ENCODE peak calls at places on chromosomes 2 and 18, in five cellular contexts. K is cardiac muscle cell, D is neural progenitor cell, X is SK-N-SH, G is tibial nerve. Q is an unnamed sample.

GRCh38 chr18:61582205-61582710 is 249.0 kb downstream of the CDH20 start:
- DNase-seq in K (no peak), D (no peak), X (no peak), G (no peak), Q (no peak)

GRCh38 chr2:160666019-160666676 is 172.5 kb upstream of the RBMS1 start:
- DNase-seq in K (peak; percentile 27), D (no peak), X (peak; percentile 33), G (no peak), Q (no peak)

GRCh38 chr18:21741511-21742322 is 1.1 kb downstream of the MIB1 start:
- DNase-seq in K (peak; percentile 24), D (no peak), X (peak; percentile 63), G (peak; percentile 15), Q (no peak)

GRCh38 chr2:45855374-45855773 is 203.9 kb downstream of the PRKCE start:
- DNase-seq in K (no peak), D (no peak), X (no peak), G (no peak), Q (no peak)

GRCh38 chr2:24918326-24919099 is 1.5 kb downstream of the ADCY3 start:
- DNase-seq in K (no peak), D (no peak), X (no peak), G (no peak), Q (no peak)

GRCh38 chr2:215794829-215795546 is 218.4 kb downstream of the MREG start:
- DNase-seq in K (peak; percentile 47), D (peak; percentile 75), X (no peak), G (no peak), Q (no peak)

GRCh38 chr2:108534577-108535379 is 508 bp downstream of the LIMS1 start:
- DNase-seq in K (peak; percentile 65), D (peak; percentile 61), X (no peak), G (no peak), Q (peak; percentile 31)

GRCh38 chr2:27622921-27623384 is 5.9 kb downstream of the CCDC121 start:
- DNase-seq in K (no peak), D (no peak), X (no peak), G (no peak), Q (no peak)

GRCh38 chr2:33437297-33437696 is 39.2 kb upstream of the RASGRP3 start:
- DNase-seq in K (no peak), D (no peak), X (no peak), G (no peak), Q (no peak)

GRCh38 chr2:189674374-189675112 is at the start of gene ANKAR:
- DNase-seq in K (peak; percentile 88), D (peak; percentile 96), X (peak; percentile 93), G (peak; percentile 76), Q (peak; percentile 75)

GRCh38 chr2:89821455-89821945 is 1130.0 kb downstream of the RPIA start:
- DNase-seq in K (no peak), D (no peak), X (no peak), G (no peak), Q (no peak)

GRCh38 chr2:89819809-89820208 is 1128.3 kb downstream of the RPIA start:
- DNase-seq in K (no peak), D (no peak), X (no peak), G (no peak), Q (no peak)

GRCh38 chr2:89823556-89823955 is 1132.1 kb downstream of the RPIA start:
- DNase-seq in K (no peak), D (no peak), X (no peak), G (no peak), Q (no peak)

GRCh38 chr2:89818873-89819272 is 1127.4 kb downstream of the RPIA start:
- DNase-seq in K (no peak), D (no peak), X (no peak), G (no peak), Q (no peak)

DNA sequence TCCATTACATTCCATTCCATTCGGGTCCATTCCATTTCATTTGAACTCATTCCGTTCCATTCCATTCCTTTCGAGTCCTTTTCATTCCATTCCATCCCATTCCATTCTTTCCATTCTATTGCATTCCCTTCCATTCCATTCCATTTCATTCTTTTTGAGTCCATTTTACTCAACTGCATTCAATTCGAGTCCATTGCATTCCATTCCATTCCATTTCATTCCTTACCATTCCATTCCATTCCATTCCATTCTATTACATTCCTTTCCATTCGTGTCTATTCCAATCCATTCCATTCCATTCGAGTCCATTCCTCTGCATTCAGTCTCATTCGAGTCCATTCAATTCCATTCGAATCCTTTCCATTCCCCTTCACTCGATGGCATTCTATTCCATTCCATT is 1128.8 kb downstream of the RPIA start:
- DNase-seq in K (no peak), D (no peak), X (no peak), G (no peak), Q (no peak)
- H3K9me3 ChIP-seq in K (peaks cover 66% of the 10 kb centered on the region), D (peaks cover 67% of the 10 kb centered on the region), X (no peaks in the 10 kb centered on the region), G (peaks cover 50% of the 10 kb centered on the region), Q (peaks cover 29% of the 10 kb centered on the region)

DNA sequence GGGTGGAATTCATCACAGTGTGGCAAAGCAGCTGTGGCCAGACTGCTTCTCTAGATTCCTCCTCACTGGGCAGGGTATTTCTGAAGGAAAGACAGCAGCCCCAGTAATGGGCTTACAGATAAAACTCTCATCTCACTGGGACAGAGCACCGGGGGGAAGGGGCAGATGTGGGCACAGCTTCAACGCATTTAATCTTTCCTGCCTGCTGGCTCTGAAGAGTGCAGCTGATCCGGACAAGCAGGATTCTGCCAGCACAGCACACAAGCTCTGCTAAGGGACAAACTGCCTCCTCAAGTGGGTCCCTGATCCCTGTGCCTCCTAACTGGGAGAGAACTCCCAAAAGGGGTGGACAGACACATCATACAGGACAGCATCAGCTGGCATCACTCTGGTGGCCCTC is 779.9 kb upstream of the CNTNAP5 start:
- DNase-seq in K (no peak), D (no peak), X (no peak), G (no peak), Q (no peak)
- H3K9me3 ChIP-seq in K (no peaks in the 10 kb centered on the region), D (no peaks in the 10 kb centered on the region), X (no peaks in the 10 kb centered on the region), G (no peaks in the 10 kb centered on the region), Q (no peaks in the 10 kb centered on the region)

GRCh38 chr2:41504532-41504931 is 543.3 kb upstream of the PKDCC start:
- DNase-seq in K (no peak), D (no peak), X (no peak), G (no peak), Q (no peak)
- H3K9me3 ChIP-seq in K (no peaks in the 10 kb centered on the region), D (peaks cover 9% of the 10 kb centered on the region), X (peaks cover 5% of the 10 kb centered on the region), G (no peaks in the 10 kb centered on the region), Q (no peaks in the 10 kb centered on the region)

GRCh38 chr18:35290070-35290735 is at the start of gene ZSCAN30:
- DNase-seq in K (peak; percentile 95), D (peak; percentile 97), X (peak; percentile 93), G (peak; percentile 90), Q (peak; percentile 92)

GRCh38 chr18:35282353-35282752 is 7.7 kb downstream of the ZSCAN30 start:
- DNase-seq in K (no peak), D (no peak), X (no peak), G (no peak), Q (no peak)

GRCh38 chr18:35283923-35284794 is 5.9 kb downstream of the ZSCAN30 start:
- DNase-seq in K (no peak), D (no peak), X (no peak), G (no peak), Q (no peak)

GRCh38 chr18:35289293-35290069 is 548 bp downstream of the ZSCAN30 start:
- DNase-seq in K (peak; percentile 1), D (peak; percentile 8), X (peak; percentile 30), G (no peak), Q (no peak)

GRCh38 chr18:35284846-35285245 is 5.2 kb downstream of the ZSCAN30 start:
- DNase-seq in K (no peak), D (no peak), X (no peak), G (no peak), Q (no peak)
- H3K9me3 ChIP-seq in K (no peaks in the 10 kb centered on the region), D (peaks cover 6% of the 10 kb centered on the region), X (peaks cover 19% of the 10 kb centered on the region), G (peaks cover 7% of the 10 kb centered on the region), Q (no peaks in the 10 kb centered on the region)

GRCh38 chr2:386406-387103 is 98.7 kb upstream of the ALKAL2 start:
- DNase-seq in K (no peak), D (no peak), X (no peak), G (no peak), Q (no peak)
- H3K9me3 ChIP-seq in K (no peaks in the 10 kb centered on the region), D (peaks cover 6% of the 10 kb centered on the region), X (peaks cover 6% of the 10 kb centered on the region), G (no peaks in the 10 kb centered on the region), Q (no peaks in the 10 kb centered on the region)

DNA sequence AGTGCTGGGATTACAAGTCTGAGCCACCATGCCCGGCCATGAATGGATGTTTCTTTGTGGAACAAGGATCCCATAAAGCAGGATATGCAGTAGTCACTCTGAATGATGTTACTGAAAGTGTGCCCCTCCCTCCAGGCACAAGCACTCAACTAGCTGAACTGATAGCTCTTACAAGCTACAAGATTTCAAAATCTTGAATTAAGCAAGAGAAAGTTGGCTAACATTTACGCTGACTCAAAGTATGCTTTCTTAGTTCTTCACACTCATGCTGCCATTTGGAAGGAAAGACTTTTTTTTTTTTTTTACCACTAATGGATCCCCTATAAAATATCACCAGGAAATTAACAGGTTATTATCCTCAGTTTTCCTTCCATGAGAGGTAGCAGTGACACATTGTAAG is 549.0 kb upstream of the PKDCC start:
- DNase-seq in K (no peak), D (no peak), X (no peak), G (no peak), Q (no peak)
- H3K9me3 ChIP-seq in K (peaks cover 4% of the 10 kb centered on the region), D (peaks cover 17% of the 10 kb centered on the region), X (peaks cover 5% of the 10 kb centered on the region), G (peaks cover 33% of the 10 kb centered on the region), Q (peaks cover 12% of the 10 kb centered on the region)

GRCh38 chr18:38565513-38565912 is 999.9 kb upstream of the CELF4 start:
- DNase-seq in K (no peak), D (no peak), X (no peak), G (no peak), Q (no peak)

DNA sequence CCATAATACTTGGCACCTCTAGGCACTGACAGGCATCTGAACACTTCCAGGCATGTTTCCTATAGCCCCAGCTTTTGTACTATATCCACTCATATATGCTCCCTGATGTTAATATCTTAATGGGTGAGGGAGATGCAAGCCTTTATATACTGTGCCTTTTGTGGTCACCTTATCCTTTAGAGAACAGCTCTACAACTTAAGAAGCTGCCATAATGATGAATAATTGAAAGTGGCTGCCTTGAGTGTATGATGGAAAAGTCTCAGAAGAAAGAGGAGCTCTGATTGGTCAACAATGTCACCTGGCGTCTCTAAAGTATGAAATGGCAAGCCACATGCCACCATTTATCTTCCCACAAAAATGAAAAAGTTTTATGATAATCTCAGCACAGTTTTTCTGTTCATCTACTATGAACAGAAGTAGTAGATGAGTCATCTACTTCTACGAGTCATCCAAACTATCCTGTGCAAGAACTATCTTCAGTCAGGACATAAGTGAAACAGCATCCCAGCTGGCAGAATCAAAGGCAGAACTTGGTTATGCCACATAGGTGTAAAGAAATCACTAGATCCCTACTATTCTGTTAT is 997.9 kb upstream of the CELF4 start:
- DNase-seq in K (no peak), D (no peak), X (no peak), G (no peak), Q (no peak)
- H3K9me3 ChIP-seq in K (no peaks in the 10 kb centered on the region), D (no peaks in the 10 kb centered on the region), X (peaks cover 7% of the 10 kb centered on the region), G (no peaks in the 10 kb centered on the region), Q (no peaks in the 10 kb centered on the region)

Q was measured in T-helper 17 cell.